ENCODE peak calls at places on chromosomes 7 and 10, in five cellular contexts. One of them, this sample, is unnamed.

GRCh38 chr7:88328787-88329186 is 22.1 kb upstream of the STEAP4 start:
- DNase-seq in HepG2: no peak
- DNase-seq in H1: no peak
- DNase-seq in A549: no peak
- DNase-seq in K562: no peak
- DNase-seq in this sample: no peak

GRCh38 chr10:71719042-71719441 is 536 bp downstream of the C10orf105 start:
- DNase-seq in H1: no peak
- DNase-seq in K562: no peak
- DNase-seq in A549: no peak
- DNase-seq in HepG2: no peak
- DNase-seq in this sample: no peak

GRCh38 chr7:43749383-43749940 is 9.0 kb upstream of the BLVRA start:
- DNase-seq in A549: no peak
- DNase-seq in H1: no peak
- DNase-seq in K562: no peak
- DNase-seq in HepG2: no peak
- DNase-seq in this sample: no peak

GRCh38 chr10:86373251-86373650 is 6.7 kb upstream of the GRID1 start:
- DNase-seq in HepG2: no peak
- DNase-seq in A549: no peak
- DNase-seq in H1: no peak
- DNase-seq in K562: no peak
- DNase-seq in this sample: no peak

GRCh38 chr7:35026154-35026553 is 11.1 kb downstream of the DPY19L1 start:
- DNase-seq in HepG2: no peak
- DNase-seq in A549: no peak
- DNase-seq in H1: no peak
- DNase-seq in K562: no peak
- DNase-seq in this sample: no peak

GRCh38 chr10:133186416-133187090 is 26.5 kb downstream of the KNDC1 start:
- DNase-seq in A549: no peak
- DNase-seq in HepG2: no peak
- DNase-seq in K562: no peak
- DNase-seq in H1: no peak
- DNase-seq in this sample: no peak

GRCh38 chr7:32462966-32463365 is 27.2 kb downstream of the LSM5 start:
- DNase-seq in H1: no peak
- DNase-seq in K562: no peak
- DNase-seq in A549: no peak
- DNase-seq in HepG2: no peak
- DNase-seq in this sample: no peak

GRCh38 chr7:141945356-141945755 is 1.4 kb downstream of the CLEC5A start:
- DNase-seq in H1: no peak
- DNase-seq in HepG2: no peak
- DNase-seq in K562: no peak
- DNase-seq in A549: no peak
- DNase-seq in this sample: no peak

GRCh38 chr10:11353229-11353896 is 258.1 kb downstream of the USP6NL start:
- DNase-seq in A549: no peak
- DNase-seq in K562: no peak
- DNase-seq in H1: no peak
- DNase-seq in HepG2: no peak
- DNase-seq in this sample: no peak

GRCh38 chr10:132102071-132102716 is 36.4 kb downstream of the JAKMIP3 start:
- DNase-seq in A549: no peak
- DNase-seq in H1: no peak
- DNase-seq in K562: no peak
- DNase-seq in HepG2: no peak
- DNase-seq in this sample: no peak

GRCh38 chr10:83991986-83992753 is 147.1 kb upstream of the GHITM start:
- DNase-seq in HepG2: peak; percentile 28
- DNase-seq in A549: no peak
- DNase-seq in K562: peak; percentile 58
- DNase-seq in H1: peak; percentile 17
- DNase-seq in this sample: peak; percentile 55

GRCh38 chr7:44284216-44284615 is 41.2 kb downstream of the CAMK2B start:
- DNase-seq in HepG2: no peak
- DNase-seq in A549: no peak
- DNase-seq in H1: no peak
- DNase-seq in K562: no peak
- DNase-seq in this sample: no peak

GRCh38 chr10:63553031-63553430 is 31.8 kb downstream of the REEP3 start:
- DNase-seq in H1: no peak
- DNase-seq in A549: no peak
- DNase-seq in HepG2: no peak
- DNase-seq in K562: no peak
- DNase-seq in this sample: no peak

GRCh38 chr10:114401195-114401741 is 3.0 kb downstream of the AFAP1L2 start:
- DNase-seq in HepG2: no peak
- DNase-seq in A549: no peak
- DNase-seq in K562: no peak
- DNase-seq in H1: no peak
- DNase-seq in this sample: no peak

GRCh38 chr7:93921607-93922446 is at the start of gene GNG11:
- DNase-seq in K562: no peak
- DNase-seq in H1: peak; percentile 10
- DNase-seq in A549: peak; percentile 38
- DNase-seq in HepG2: no peak
- DNase-seq in this sample: no peak

GRCh38 chr7:19284596-19285300 is 139.5 kb upstream of the FERD3L start:
- DNase-seq in HepG2: no peak
- DNase-seq in A549: no peak
- DNase-seq in K562: no peak
- DNase-seq in H1: no peak
- DNase-seq in this sample: no peak

GRCh38 chr7:155819186-155819585 is 6.9 kb upstream of the SHH start:
- DNase-seq in A549: no peak
- DNase-seq in HepG2: no peak
- DNase-seq in H1: no peak
- DNase-seq in K562: no peak
- DNase-seq in this sample: no peak

GRCh38 chr7:85068796-85069195 is 118.1 kb downstream of the SEMA3D start:
- DNase-seq in K562: no peak
- DNase-seq in HepG2: no peak
- DNase-seq in H1: no peak
- DNase-seq in A549: no peak
- DNase-seq in this sample: no peak

GRCh38 chr7:75624134-75624832 is 114.5 kb downstream of the HIP1 start:
- DNase-seq in K562: no peak
- DNase-seq in H1: no peak
- DNase-seq in HepG2: no peak
- DNase-seq in A549: no peak
- DNase-seq in this sample: no peak

GRCh38 chr7:85750454-85750949 is 563.6 kb upstream of the SEMA3D start:
- DNase-seq in HepG2: peak; percentile 36
- DNase-seq in H1: peak; percentile 33
- DNase-seq in A549: no peak
- DNase-seq in K562: no peak
- DNase-seq in this sample: no peak

GRCh38 chr10:68231106-68231901 is 609 bp downstream of the ATOH7 start:
- DNase-seq in HepG2: peak; percentile 30
- DNase-seq in A549: peak; percentile 92
- DNase-seq in K562: peak; percentile 79
- DNase-seq in H1: peak; percentile 38
- DNase-seq in this sample: no peak

GRCh38 chr7:33262476-33262875 is 133.1 kb downstream of the BBS9 start:
- DNase-seq in K562: no peak
- DNase-seq in HepG2: no peak
- DNase-seq in H1: no peak
- DNase-seq in A549: no peak
- DNase-seq in this sample: no peak

GRCh38 chr10:58642283-58642682 is 129.6 kb downstream of the BICC1 start:
- DNase-seq in A549: no peak
- DNase-seq in H1: no peak
- DNase-seq in HepG2: no peak
- DNase-seq in K562: no peak
- DNase-seq in this sample: no peak

GRCh38 chr7:40101201-40101600 is 33.2 kb downstream of the MPLKIP start:
- DNase-seq in HepG2: no peak
- DNase-seq in H1: no peak
- DNase-seq in A549: no peak
- DNase-seq in K562: no peak
- DNase-seq in this sample: no peak

GRCh38 chr10:87038286-87038717 is 18.2 kb downstream of the FAM25A start:
- DNase-seq in A549: no peak
- DNase-seq in H1: no peak
- DNase-seq in K562: no peak
- DNase-seq in HepG2: no peak
- DNase-seq in this sample: no peak

GRCh38 chr7:103843689-103844480 is 145.6 kb downstream of the RELN start:
- DNase-seq in K562: peak; percentile 76
- DNase-seq in A549: no peak
- DNase-seq in HepG2: no peak
- DNase-seq in H1: no peak
- DNase-seq in this sample: no peak

GRCh38 chr7:128035712-128036111 is 4.5 kb upstream of the LRRC4 start:
- DNase-seq in A549: peak; percentile 44
- DNase-seq in H1: no peak
- DNase-seq in HepG2: peak; percentile 21
- DNase-seq in K562: peak; percentile 61
- DNase-seq in this sample: no peak

DNA sequence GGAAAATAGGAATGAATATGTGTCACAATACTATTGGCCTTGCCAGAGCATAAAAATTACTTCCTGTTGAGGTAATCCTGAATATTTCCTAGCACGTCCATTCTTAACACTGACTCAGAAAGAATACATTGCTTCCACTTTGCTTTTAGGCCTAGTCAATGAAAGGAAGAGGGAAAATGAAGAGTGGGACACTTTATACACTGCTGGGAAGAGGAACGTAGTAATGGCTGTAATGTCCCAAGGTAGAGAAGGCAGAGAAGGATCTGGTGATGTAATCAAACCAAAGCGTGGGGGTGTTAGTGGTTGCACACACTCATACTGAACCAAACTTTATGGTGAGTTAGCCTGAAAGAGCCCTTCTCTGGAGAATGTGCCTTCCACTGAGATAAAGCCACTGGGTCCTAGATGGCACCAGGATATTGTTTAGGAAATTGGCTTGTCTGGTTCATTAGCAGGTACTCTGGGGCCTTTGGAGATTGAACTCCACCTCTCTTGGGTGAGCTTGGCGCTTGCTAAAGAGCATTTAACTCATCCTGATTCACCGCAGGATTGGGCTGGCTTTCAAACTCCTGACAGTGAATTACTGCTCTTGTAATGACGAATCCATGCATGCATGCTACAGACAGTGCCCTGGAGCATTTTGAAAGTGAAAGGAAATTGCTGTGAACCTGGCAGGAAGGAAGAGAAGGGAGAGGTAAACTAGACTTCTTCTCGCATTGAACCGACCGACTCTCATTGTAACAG is 254.9 kb downstream of the KIAA1217 start:
- DNase-seq in A549: no peak
- DNase-seq in H1: no peak
- DNase-seq in K562: no peak
- DNase-seq in HepG2: no peak
- DNase-seq in this sample: no peak
- TF ChIP-seq HDAC2 in A549: no peak
- TF ChIP-seq HDAC2 in H1: no peak
- TF ChIP-seq HDAC2 in K562: no peak
- TF ChIP-seq HDAC2 in HepG2: no peak
- TF ChIP-seq HDAC2 in this sample: no peak

GRCh38 chr10:102141583-102142107 is 8.8 kb downstream of the PPRC1 start:
- DNase-seq in K562: no peak
- DNase-seq in H1: no peak
- DNase-seq in HepG2: no peak
- DNase-seq in A549: no peak
- DNase-seq in this sample: no peak

GRCh38 chr10:102140218-102140617 is 7.4 kb downstream of the PPRC1 start:
- DNase-seq in K562: no peak
- DNase-seq in H1: no peak
- DNase-seq in HepG2: no peak
- DNase-seq in A549: no peak
- DNase-seq in this sample: no peak

GRCh38 chr10:102135956-102136526 is 3.2 kb downstream of the PPRC1 start:
- DNase-seq in HepG2: no peak
- DNase-seq in K562: no peak
- DNase-seq in A549: no peak
- DNase-seq in H1: no peak
- DNase-seq in this sample: no peak

GRCh38 chr10:102139281-102140110 is 6.7 kb downstream of the PPRC1 start:
- DNase-seq in HepG2: no peak
- DNase-seq in H1: no peak
- DNase-seq in A549: no peak
- DNase-seq in K562: no peak
- DNase-seq in this sample: no peak

DNA sequence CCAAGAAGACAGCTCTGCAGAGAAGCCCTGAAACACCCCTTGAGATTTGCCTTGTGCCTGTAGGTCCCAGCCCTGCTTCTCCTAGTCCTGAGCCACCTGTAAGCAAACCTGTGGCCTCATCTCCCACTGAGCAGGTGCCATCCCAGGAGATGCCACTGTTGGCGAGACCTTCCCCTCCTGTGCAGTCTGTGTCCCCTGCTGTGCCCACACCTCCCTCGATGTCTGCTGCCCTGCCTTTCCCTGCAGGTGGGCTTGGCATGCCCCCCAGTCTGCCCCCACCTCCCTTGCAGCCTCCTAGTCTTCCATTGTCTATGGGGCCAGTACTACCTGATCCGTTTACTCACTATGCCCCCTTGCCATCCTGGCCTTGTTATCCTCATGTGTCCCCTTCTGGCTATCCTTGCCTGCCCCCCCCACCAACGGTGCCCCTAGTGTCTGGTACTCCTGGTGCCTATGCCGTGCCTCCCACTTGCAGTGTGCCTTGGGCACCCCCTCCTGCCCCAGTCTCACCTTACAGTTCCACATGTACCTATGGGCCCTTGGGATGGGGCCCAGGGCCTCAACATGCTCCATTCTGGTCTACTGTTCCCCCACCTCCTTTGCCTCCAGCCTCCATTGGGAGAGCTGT is 8.2 kb downstream of the PPRC1 start:
- DNase-seq in HepG2: no peak
- DNase-seq in H1: no peak
- DNase-seq in K562: no peak
- DNase-seq in A549: no peak
- DNase-seq in this sample: no peak
- TF ChIP-seq HDAC2 in HepG2: no peak
- TF ChIP-seq HDAC2 in H1: no peak
- TF ChIP-seq HDAC2 in K562: no peak
- TF ChIP-seq HDAC2 in A549: no peak
- TF ChIP-seq HDAC2 in this sample: no peak

DNA sequence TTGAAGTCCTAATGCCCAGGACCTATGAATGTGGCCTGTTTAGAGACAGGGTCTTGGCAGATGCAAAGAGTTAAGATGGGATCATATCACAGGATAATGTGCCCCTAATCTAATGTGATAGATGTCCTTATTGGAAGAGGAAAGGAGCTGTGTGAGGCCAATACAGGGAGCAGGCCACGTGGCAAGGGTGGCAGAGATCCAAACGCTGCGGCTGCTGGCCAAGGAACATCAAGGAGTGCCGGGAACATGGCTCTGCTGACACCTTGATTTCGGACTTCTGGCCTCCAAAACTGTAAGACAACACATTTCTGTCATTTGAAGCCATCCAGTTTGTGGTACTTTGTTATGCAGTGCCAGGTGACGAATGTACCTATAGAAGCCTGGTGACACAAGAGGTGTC is 37.7 kb upstream of the EZH2 start:
- DNase-seq in K562: no peak
- DNase-seq in A549: no peak
- DNase-seq in HepG2: no peak
- DNase-seq in H1: no peak
- DNase-seq in this sample: no peak
- TF ChIP-seq HDAC2 in K562: no peak
- TF ChIP-seq HDAC2 in A549: no peak
- TF ChIP-seq HDAC2 in HepG2: no peak
- TF ChIP-seq HDAC2 in H1: no peak
- TF ChIP-seq HDAC2 in this sample: no peak

GRCh38 chr10:21183025-21183424 is 285.9 kb upstream of the NEBL start:
- DNase-seq in K562: no peak
- DNase-seq in HepG2: no peak
- DNase-seq in H1: no peak
- DNase-seq in A549: no peak
- DNase-seq in this sample: no peak
- TF ChIP-seq HDAC2 in K562: no peak
- TF ChIP-seq HDAC2 in HepG2: no peak
- TF ChIP-seq HDAC2 in H1: no peak
- TF ChIP-seq HDAC2 in A549: no peak
- TF ChIP-seq HDAC2 in this sample: no peak